ENCODE peak calls at places on chromosomes 6 and 20, in seven cellular contexts. C is A549, Z is H1, R is brain microvascular endothelial cell, B is tibial nerve, S is left ventricle myocardium inferior, F is testis. O is an unnamed sample.

GRCh38 chr6:170087946-170088348 is 202.9 kb downstream of the DLL1 start:
- DNase-seq in C (no peak), Z (no peak), R (no peak), B (no peak), S (peak; percentile 11), F (peak; percentile 16), O (no peak)

GRCh38 chr20:16236589-16237241 is 336.5 kb downstream of the KIF16B start:
- DNase-seq in C (no peak), Z (no peak), R (no peak), B (no peak), S (no peak), F (no peak), O (no peak)

GRCh38 chr6:132161283-132161682 is 210.1 kb upstream of the CCN2 start:
- DNase-seq in C (peak; percentile 1), Z (no peak), R (peak; percentile 75), B (no peak), S (no peak), F (no peak), O (no peak)

GRCh38 chr6:81450180-81450579 is 302.3 kb downstream of the TENT5A start:
- DNase-seq in C (no peak), Z (no peak), R (peak; percentile 12), B (no peak), S (no peak), F (no peak), O (no peak)

GRCh38 chr6:161598896-161599295 is 325.0 kb upstream of the AGPAT4 start:
- DNase-seq in C (no peak), Z (no peak), R (no peak), B (no peak), S (no peak), F (no peak), O (no peak)

GRCh38 chr6:16961577-16961976 is 140.3 kb upstream of the STMND1 start:
- DNase-seq in C (no peak), Z (no peak), R (no peak), B (no peak), S (no peak), F (no peak), O (no peak)

GRCh38 chr6:159761135-159761872 is 541 bp upstream of the ACAT2 start:
- DNase-seq in C (no peak), Z (no peak), R (peak; percentile 3), B (peak; percentile 17), S (no peak), F (peak; percentile 49), O (no peak)

GRCh38 chr6:4402477-4402976 is 267.2 kb upstream of the ECI2 start:
- DNase-seq in C (peak; percentile 35), Z (no peak), R (peak; percentile 76), B (no peak), S (peak; percentile 38), F (peak; percentile 45), O (no peak)

GRCh38 chr6:112041535-112041934 is 12.4 kb upstream of the CCN6 start:
- DNase-seq in C (no peak), Z (no peak), R (no peak), B (no peak), S (no peak), F (no peak), O (no peak)

GRCh38 chr6:33304216-33304615 is 5.5 kb upstream of the RGL2 start:
- DNase-seq in C (no peak), Z (no peak), R (no peak), B (no peak), S (no peak), F (no peak), O (no peak)

GRCh38 chr6:93317587-93317986 is 101.8 kb downstream of the EPHA7 start:
- DNase-seq in C (no peak), Z (no peak), R (no peak), B (no peak), S (no peak), F (no peak), O (no peak)

GRCh38 chr6:1482381-1483166 is 93.2 kb downstream of the FOXF2 start:
- DNase-seq in C (no peak), Z (no peak), R (no peak), B (no peak), S (no peak), F (no peak), O (no peak)

GRCh38 chr6:154123567-154123966 is 84.5 kb downstream of the OPRM1 start:
- DNase-seq in C (no peak), Z (no peak), R (no peak), B (no peak), S (no peak), F (no peak), O (no peak)

GRCh38 chr20:59933296-59933848 is at the start of gene SYCP2:
- DNase-seq in C (peak; percentile 41), Z (no peak), R (peak; percentile 13), B (no peak), S (peak; percentile 67), F (peak; percentile 67), O (no peak)

GRCh38 chr20:62995481-62995880 is 11.3 kb downstream of the BHLHE23 start:
- DNase-seq in C (no peak), Z (no peak), R (no peak), B (no peak), S (no peak), F (no peak), O (no peak)

GRCh38 chr6:159094444-159095252 is 49.9 kb upstream of the TAGAP start:
- DNase-seq in C (no peak), Z (no peak), R (no peak), B (no peak), S (no peak), F (peak; percentile 14), O (no peak)

GRCh38 chr6:46221221-46221793 is 50.5 kb upstream of the ENPP5 start:
- DNase-seq in C (peak; percentile 1), Z (no peak), R (peak; percentile 11), B (no peak), S (no peak), F (no peak), O (no peak)

GRCh38 chr6:12760911-12761310 is 44.3 kb downstream of the PHACTR1 start:
- DNase-seq in C (no peak), Z (no peak), R (no peak), B (no peak), S (no peak), F (no peak), O (no peak)

GRCh38 chr6:133548409-133548808 is 307.3 kb downstream of the EYA4 start:
- DNase-seq in C (no peak), Z (no peak), R (peak; percentile 78), B (no peak), S (no peak), F (no peak), O (no peak)

GRCh38 chr6:116280960-116281316 is 1.2 kb upstream of the TSPYL1 start:
- DNase-seq in C (no peak), Z (no peak), R (no peak), B (no peak), S (no peak), F (no peak), O (no peak)

GRCh38 chr6:7541175-7542064 is at the start of gene DSP:
- DNase-seq in C (peak; percentile 55), Z (peak; percentile 25), R (peak; percentile 45), B (no peak), S (peak; percentile 68), F (peak; percentile 41), O (no peak)

GRCh38 chr6:30171677-30172471 is 8.5 kb downstream of the TRIM15 start:
- DNase-seq in C (no peak), Z (peak; percentile 31), R (peak; percentile 14), B (no peak), S (no peak), F (peak; percentile 52), O (no peak)

GRCh38 chr20:61750093-61750492 is 315.6 kb downstream of the TAF4 start:
- DNase-seq in C (no peak), Z (no peak), R (no peak), B (no peak), S (no peak), F (no peak), O (no peak)
- TF ChIP-seq CTCF in C (no peak), Z (no peak), R (no peak), B (no peak), S (no peak), F (no peak), O (no peak)

GRCh38 chr20:53900380-53900999 is 169.9 kb downstream of the BCAS1 start:
- DNase-seq in C (peak; percentile 26), Z (no peak), R (peak; percentile 66), B (no peak), S (no peak), F (no peak), O (no peak)
- H3K4me3 ChIP-seq in C (no peak overlapping the region), Z (no peak overlapping the region), R (no peak overlapping the region), B (no peak overlapping the region), S (no peak overlapping the region), F (no peak overlapping the region), O (no peak overlapping the region)

DNA sequence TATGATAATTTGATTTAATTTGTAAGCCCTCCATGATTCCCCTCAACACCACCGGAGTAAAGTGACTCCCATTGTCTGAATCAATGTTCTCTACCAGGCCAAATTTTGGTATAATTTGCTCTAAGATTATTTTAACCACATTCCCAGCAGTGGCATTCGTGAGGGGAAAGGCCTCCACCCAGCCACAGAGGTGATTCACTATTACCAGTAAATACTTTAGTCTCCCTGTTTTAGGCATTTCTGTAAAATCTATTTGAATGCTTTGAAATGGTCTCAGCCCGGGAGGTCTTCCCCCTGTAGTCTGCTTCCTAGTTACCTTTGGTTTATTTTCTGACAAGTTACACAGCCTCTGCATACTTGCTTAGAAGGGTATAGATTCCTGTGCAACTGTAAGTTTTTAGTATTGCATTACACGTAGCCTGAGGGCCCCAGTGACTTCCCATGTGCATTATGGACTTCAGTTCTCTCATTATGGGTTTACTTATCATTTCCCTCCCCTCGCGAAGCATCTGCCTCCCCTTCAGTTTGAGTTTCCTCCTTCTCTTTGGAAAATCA is 248.7 kb downstream of the C6orf118 start:
- DNase-seq in C (no peak), Z (no peak), R (no peak), B (no peak), S (no peak), F (no peak), O (no peak)
- H3K27ac ChIP-seq in C (no peak overlapping the region), Z (no peak overlapping the region), R (no peak overlapping the region), B (no peak overlapping the region), S (no peak overlapping the region), F (no peak overlapping the region), O (no peak overlapping the region)

DNA sequence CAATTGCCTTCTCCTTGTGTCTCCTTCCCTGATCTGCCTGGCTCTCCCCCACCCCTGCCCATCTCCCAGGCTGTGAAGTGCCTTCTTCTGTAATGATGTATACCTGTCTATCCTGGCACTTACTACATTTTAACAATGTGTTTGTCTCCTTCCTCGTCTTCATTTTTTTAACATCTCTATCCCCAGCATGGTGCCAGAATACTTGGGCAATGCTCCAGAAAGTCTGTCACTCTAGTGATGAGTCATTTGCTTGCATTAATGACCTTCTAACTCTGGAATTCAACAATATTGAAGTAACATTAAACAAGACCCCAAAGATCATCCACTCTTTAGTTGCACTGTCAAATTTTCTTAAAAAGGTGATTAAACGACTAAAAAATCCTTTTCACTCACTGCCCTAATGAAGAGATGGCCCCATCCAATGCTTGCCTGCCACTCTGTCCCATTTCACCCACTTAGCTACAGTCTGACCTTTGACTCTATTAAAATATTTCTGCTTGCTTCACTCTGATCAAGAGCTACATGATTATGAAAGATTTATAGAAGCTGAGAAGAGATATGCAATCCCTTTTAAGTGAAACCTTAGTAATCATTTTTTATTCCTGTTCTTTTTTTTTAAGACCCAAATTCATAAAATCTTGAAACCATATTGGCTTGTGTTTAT is 7.7 kb upstream of the KLHL31 start:
- DNase-seq in C (peak; percentile 21), Z (no peak), R (peak; percentile 86), B (no peak), S (no peak), F (no peak), O (no peak)
- TF ChIP-seq CTCF in C (no peak), Z (no peak), R (no peak), B (no peak), S (no peak), F (no peak), O (no peak)

O was measured in esophagus squamous epithelium.